ENCODE peak calls at places on chromosomes 4 and X, in eight cellular contexts. M, L, T, W, A, N, H and X are unnamed samples.

GRCh38 chrX:130933358-130933757 is 30.3 kb upstream of the ENOX2 start:
- DNase-seq in M (no peak), L (no peak), T (no peak), W (no peak), A (no peak), N (no peak), H (no peak), X (no peak)

GRCh38 chr4:98484031-98484430 is 174.4 kb downstream of the TSPAN5 start:
- DNase-seq in M (peak), L (no peak), T (no peak), W (no peak), A (no peak), N (peak), H (no peak), X (no peak)

GRCh38 chr4:48602763-48603162 is 112.7 kb downstream of the ZAR1 start:
- DNase-seq in M (peak), L (no peak), T (no peak), W (no peak), A (no peak), N (no peak), H (no peak), X (peak)

GRCh38 chrX:22526339-22526738 is 253.6 kb downstream of the CBLL2 start:
- DNase-seq in M (peak), L (no peak), T (no peak), W (no peak), A (no peak), N (peak), H (no peak), X (no peak)

GRCh38 chr4:972651-973424 is 531 bp downstream of the DGKQ start:
- DNase-seq in M (peak), L (no peak), T (no peak), W (peak), A (peak), N (peak), H (no peak), X (no peak)

GRCh38 chrX:129825746-129826505 is 17.8 kb downstream of the ZDHHC9 start:
- DNase-seq in M (no peak), L (no peak), T (no peak), W (no peak), A (no peak), N (no peak), H (no peak), X (no peak)

GRCh38 chr4:144356941-144357381 is 216.4 kb upstream of the GYPA start:
- DNase-seq in M (no peak), L (no peak), T (peak), W (no peak), A (no peak), N (no peak), H (no peak), X (no peak)

GRCh38 chr4:26701786-26702227 is 117.9 kb downstream of the TBC1D19 start:
- DNase-seq in M (peak), L (no peak), T (no peak), W (no peak), A (no peak), N (peak), H (no peak), X (no peak)

GRCh38 chrX:101383679-101384078 is 2.3 kb downstream of the BTK start:
- DNase-seq in M (no peak), L (no peak), T (no peak), W (no peak), A (no peak), N (no peak), H (no peak), X (no peak)

GRCh38 chr4:183411291-183411861 is 33.1 kb upstream of the CDKN2AIP start:
- DNase-seq in M (no peak), L (no peak), T (no peak), W (no peak), A (no peak), N (no peak), H (no peak), X (no peak)

GRCh38 chr4:166012129-166013078 is 139.4 kb downstream of the TLL1 start:
- DNase-seq in M (peak), L (no peak), T (no peak), W (no peak), A (no peak), N (peak), H (no peak), X (no peak)

GRCh38 chrX:100995469-100995868 is 26.0 kb downstream of the ARL13A start:
- DNase-seq in M (peak), L (no peak), T (no peak), W (no peak), A (no peak), N (peak), H (no peak), X (no peak)

GRCh38 chrX:134171661-134172587 is 65.1 kb upstream of the CCDC160 start:
- DNase-seq in M (no peak), L (no peak), T (peak), W (no peak), A (peak), N (no peak), H (peak), X (no peak)

GRCh38 chr4:89661490-89661889 is 175.5 kb downstream of the SNCA start:
- DNase-seq in M (peak), L (no peak), T (peak), W (no peak), A (no peak), N (peak), H (no peak), X (no peak)

GRCh38 chr4:26459054-26459755 is 31.1 kb downstream of the CCKAR start:
- DNase-seq in M (peak), L (peak), T (peak), W (no peak), A (peak), N (peak), H (peak), X (peak)

GRCh38 chr4:27604692-27605091 is 744.1 kb downstream of the STIM2 start:
- DNase-seq in M (no peak), L (no peak), T (peak), W (no peak), A (no peak), N (no peak), H (no peak), X (no peak)

GRCh38 chrX:43589735-43590515 is 66.2 kb upstream of the MAOA start:
- DNase-seq in M (no peak), L (no peak), T (no peak), W (no peak), A (no peak), N (peak), H (no peak), X (peak)

GRCh38 chr4:88240297-88240714 is 44.1 kb downstream of the PPM1K start:
- DNase-seq in M (no peak), L (no peak), T (no peak), W (no peak), A (no peak), N (no peak), H (peak), X (no peak)

GRCh38 chrX:148929686-148930085 is 429.3 kb downstream of the AFF2 start:
- DNase-seq in M (no peak), L (no peak), T (no peak), W (no peak), A (no peak), N (peak), H (no peak), X (no peak)

GRCh38 chr4:186931519-186931918 is 207.9 kb upstream of the FAT1 start:
- DNase-seq in M (peak), L (no peak), T (no peak), W (no peak), A (no peak), N (no peak), H (no peak), X (no peak)

GRCh38 chr4:112181358-112182000 is 36.2 kb downstream of the FAM241A start:
- DNase-seq in M (no peak), L (no peak), T (no peak), W (no peak), A (no peak), N (no peak), H (peak), X (peak)

GRCh38 chr4:1178300-1179088 is 6.1 kb upstream of the SPON2 start:
- DNase-seq in M (no peak), L (no peak), T (no peak), W (no peak), A (no peak), N (no peak), H (no peak), X (no peak)

GRCh38 chr4:98468744-98469143 is 189.7 kb downstream of the TSPAN5 start:
- DNase-seq in M (peak), L (no peak), T (no peak), W (no peak), A (no peak), N (peak), H (peak), X (no peak)

GRCh38 chr4:88866862-88867550 is 169.4 kb upstream of the NAP1L5 start:
- DNase-seq in M (peak), L (peak), T (no peak), W (no peak), A (no peak), N (no peak), H (no peak), X (no peak)

GRCh38 chrX:148914783-148915182 is 414.4 kb downstream of the AFF2 start:
- DNase-seq in M (no peak), L (no peak), T (no peak), W (no peak), A (no peak), N (no peak), H (no peak), X (no peak)